ENCODE peak calls at places on chromosomes 1 and 21, in five cellular contexts. M, Q, R, X and K are unnamed samples.

GRCh38 chr1:9687120-9687875 is 35.8 kb downstream of the PIK3CD start:
- DNase-seq in X (peak), R (peak), M (no peak), Q (peak), K (peak)

GRCh38 chr21:41100826-41101550 is 67.0 kb upstream of the BACE2 start:
- DNase-seq in Q (no peak), M (no peak), R (no peak), X (no peak), K (no peak)

GRCh38 chr21:16323586-16323985 is 593.8 kb downstream of the USP25 start:
- DNase-seq in R (no peak), M (peak), Q (no peak), X (no peak), K (no peak)

GRCh38 chr1:17597651-17598050 is 58.2 kb downstream of the ARHGEF10L start:
- DNase-seq in M (no peak), R (no peak), X (no peak), Q (no peak), K (no peak)

GRCh38 chr1:98940069-98940468 is 64.6 kb downstream of the PLPPR5 start:
- DNase-seq in Q (no peak), R (no peak), X (no peak), M (no peak), K (no peak)

GRCh38 chr1:43930168-43930948 is 3.2 kb upstream of the ARTN start:
- DNase-seq in M (no peak), Q (no peak), R (no peak), X (no peak), K (no peak)

GRCh38 chr1:18965206-18966173 is 9.0 kb upstream of the IFFO2 start:
- DNase-seq in X (no peak), M (peak), R (no peak), Q (peak), K (no peak)

GRCh38 chr1:110587906-110588305 is 18.3 kb downstream of the KCNA2 start:
- DNase-seq in X (no peak), R (no peak), Q (no peak), M (no peak), K (no peak)

GRCh38 chr21:46120301-46121285 is 22.7 kb downstream of the COL6A2 start:
- DNase-seq in M (no peak), Q (no peak), R (peak), X (peak), K (peak)

GRCh38 chr1:218521414-218522169 is 176.5 kb downstream of the TGFB2 start:
- DNase-seq in X (peak), R (no peak), M (no peak), Q (no peak), K (peak)

GRCh38 chr1:240462766-240463410 is 149.1 kb downstream of the GREM2 start:
- DNase-seq in R (no peak), M (no peak), Q (peak), X (no peak), K (no peak)

GRCh38 chr1:46530791-46531409 is 20.5 kb downstream of the KNCN start:
- DNase-seq in R (no peak), Q (no peak), X (no peak), M (no peak), K (no peak)

GRCh38 chr1:3745590-3746381 is 6.5 kb upstream of the CCDC27 start:
- DNase-seq in X (peak), R (peak), M (no peak), Q (no peak), K (peak)

GRCh38 chr1:44988531-44989156 is 2.2 kb upstream of the EIF2B3 start:
- DNase-seq in X (no peak), R (no peak), M (no peak), Q (no peak), K (no peak)

DNA sequence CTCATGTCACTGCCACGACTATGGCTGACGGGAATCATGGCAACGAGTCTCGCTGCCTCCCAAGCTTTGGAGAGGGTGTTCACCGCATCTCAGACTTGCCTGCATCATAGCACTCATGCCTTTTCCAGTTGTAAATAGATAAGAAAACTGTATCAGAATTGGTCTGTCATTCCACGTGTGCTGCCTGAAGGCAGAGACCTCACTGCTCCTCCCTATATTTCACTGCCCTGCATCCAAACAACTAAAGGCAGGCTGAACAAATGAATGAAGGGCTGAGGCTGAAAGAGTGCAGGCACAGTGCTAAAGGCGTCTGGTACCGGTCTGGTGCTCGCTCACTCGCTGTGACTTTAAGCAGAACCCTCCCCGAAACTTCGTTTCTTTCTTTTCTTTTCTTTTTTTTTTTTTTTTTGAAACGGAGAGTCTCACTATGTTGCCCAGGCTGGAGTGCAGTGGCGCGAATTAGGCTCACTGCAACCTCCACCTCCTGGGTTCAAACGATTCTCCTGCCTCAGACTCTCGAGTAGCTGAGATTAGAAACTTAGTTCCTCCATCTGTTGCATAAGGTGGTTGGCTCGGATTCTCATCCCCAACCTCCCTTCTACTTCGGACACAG is 542 bp downstream of the EIF2B3 start:
- DNase-seq in M (no peak), X (no peak), R (no peak), Q (peak), K (no peak)
- H3K4me3 ChIP-seq in M (peak), X (peak), R (peak), Q (peak), K (peak)

DNA sequence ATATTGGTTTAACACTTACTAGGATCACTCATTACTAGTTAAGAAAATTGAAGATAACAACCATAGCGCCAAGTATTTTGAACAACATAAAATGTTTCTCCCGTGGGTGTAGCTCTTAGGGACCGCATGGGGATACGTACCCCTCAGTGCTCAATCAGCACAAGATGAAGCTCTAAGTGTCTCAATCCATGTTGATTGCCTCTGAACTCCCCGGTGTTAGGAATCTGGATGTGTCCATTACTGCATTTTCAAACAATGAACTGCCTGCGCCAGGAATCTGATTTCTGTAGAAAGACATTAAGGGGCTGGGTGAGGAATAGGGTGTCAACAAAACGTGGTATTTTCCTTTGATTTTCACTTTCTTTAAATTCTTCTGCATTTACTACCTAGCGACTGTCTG is 100.2 kb downstream of the LMO4 start:
- DNase-seq in X (no peak), M (no peak), R (no peak), Q (no peak), K (no peak)
- H3K4me3 ChIP-seq in X (no peak), M (no peak), R (no peak), Q (no peak), K (no peak)

GRCh38 chr1:81023187-81023724 is 777.5 kb upstream of the ADGRL2 start:
- DNase-seq in M (no peak), R (no peak), X (no peak), Q (no peak), K (no peak)

GRCh38 chr1:81021134-81021533 is 779.6 kb upstream of the ADGRL2 start:
- DNase-seq in R (no peak), Q (peak), X (no peak), M (no peak), K (no peak)

GRCh38 chr1:81020506-81020905 is 780.2 kb upstream of the ADGRL2 start:
- DNase-seq in R (no peak), X (no peak), M (no peak), Q (no peak), K (no peak)
- H3K4me3 ChIP-seq in R (no peak), X (no peak), M (no peak), Q (no peak), K (no peak)

DNA sequence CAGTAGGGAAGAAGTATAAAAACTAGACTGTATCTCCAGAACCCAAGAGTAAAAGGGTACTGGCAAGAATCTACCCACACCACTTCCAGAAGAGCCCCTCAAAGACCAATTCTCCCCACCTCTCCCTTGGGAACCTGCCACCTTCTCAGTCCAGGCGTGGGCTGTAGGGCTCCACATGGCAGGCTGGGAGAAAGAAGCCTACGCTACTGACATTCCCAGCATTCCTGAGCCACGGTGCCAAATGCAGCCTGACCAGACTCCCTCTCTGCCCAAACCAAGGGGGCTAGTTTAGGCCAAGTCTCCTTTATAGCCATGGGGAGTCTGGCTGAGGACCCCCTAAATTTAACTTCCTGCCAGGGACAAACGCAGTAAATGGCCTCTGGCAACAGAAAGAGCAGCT is 2.0 kb downstream of the UBE2Q1 start:
- DNase-seq in M (no peak), X (no peak), R (no peak), Q (peak), K (no peak)
- H3K4me3 ChIP-seq in M (peak), X (peak), R (peak), Q (peak), K (peak)

GRCh38 chr1:39637301-39637700 is 2.1 kb downstream of the HEYL start:
- DNase-seq in X (no peak), R (no peak), Q (no peak), M (no peak), K (no peak)
- H3K4me3 ChIP-seq in X (peak), R (no peak), Q (no peak), M (no peak), K (peak)

GRCh38 chr21:43867936-43868335 is 2.9 kb downstream of the AGPAT3 start:
- DNase-seq in X (no peak), Q (no peak), R (no peak), M (no peak), K (no peak)
- H3K4me3 ChIP-seq in X (no peak), Q (no peak), R (no peak), M (no peak), K (no peak)